ENCODE peak calls at places on chromosomes 12 and 14, in five cellular contexts. One of them, this sample, is unnamed.

GRCh38 chr14:45177081-45177480 is 41.4 kb downstream of the FANCM start:
- DNase-seq in left cardiac atrium: no peak
- DNase-seq in fibroblast of mammary gland: peak
- DNase-seq in IMR-90: peak
- DNase-seq in NCI-H1105: no peak
- DNase-seq in this sample: no peak

GRCh38 chr14:36663404-36664321 is 2.0 kb downstream of the PAX9 start:
- DNase-seq in IMR-90: no peak
- DNase-seq in left cardiac atrium: no peak
- DNase-seq in fibroblast of mammary gland: peak
- DNase-seq in NCI-H1105: no peak
- DNase-seq in this sample: no peak

GRCh38 chr14:103016071-103016470 is 41.3 kb downstream of the CDC42BPB start:
- DNase-seq in NCI-H1105: no peak
- DNase-seq in left cardiac atrium: no peak
- DNase-seq in IMR-90: no peak
- DNase-seq in fibroblast of mammary gland: no peak
- DNase-seq in this sample: no peak

GRCh38 chr12:45730842-45731336 is 1.4 kb downstream of the ARID2 start:
- DNase-seq in fibroblast of mammary gland: peak
- DNase-seq in NCI-H1105: peak
- DNase-seq in left cardiac atrium: no peak
- DNase-seq in IMR-90: peak
- DNase-seq in this sample: no peak

GRCh38 chr12:11650697-11651281 is 1.3 kb downstream of the ETV6 start:
- DNase-seq in fibroblast of mammary gland: peak
- DNase-seq in IMR-90: peak
- DNase-seq in left cardiac atrium: no peak
- DNase-seq in NCI-H1105: peak
- DNase-seq in this sample: peak

GRCh38 chr14:54348001-54348611 is 48.7 kb upstream of the CDKN3 start:
- DNase-seq in IMR-90: peak
- DNase-seq in NCI-H1105: peak
- DNase-seq in fibroblast of mammary gland: peak
- DNase-seq in left cardiac atrium: no peak
- DNase-seq in this sample: no peak

GRCh38 chr14:101372894-101373640 is 188.2 kb upstream of the DIO3 start:
- DNase-seq in IMR-90: no peak
- DNase-seq in left cardiac atrium: no peak
- DNase-seq in fibroblast of mammary gland: no peak
- DNase-seq in NCI-H1105: no peak
- DNase-seq in this sample: no peak

GRCh38 chr12:52656616-52657015 is 4.6 kb upstream of the KRT2 start:
- DNase-seq in NCI-H1105: no peak
- DNase-seq in left cardiac atrium: no peak
- DNase-seq in IMR-90: no peak
- DNase-seq in fibroblast of mammary gland: no peak
- DNase-seq in this sample: no peak

GRCh38 chr14:101451166-101451565 is 110.1 kb upstream of the DIO3 start:
- DNase-seq in IMR-90: no peak
- DNase-seq in NCI-H1105: no peak
- DNase-seq in left cardiac atrium: no peak
- DNase-seq in fibroblast of mammary gland: no peak
- DNase-seq in this sample: no peak

This sample was measured in activated T-helper 2 cell treated with anti-CD3 and anti-CD28 coated beads, Interferon-gamma antibody, Interleukin-2, Interleukin-4, amounts not matched to agents 10 μg/mL and 5 μg/mL and 100 μg/mL, durations not matched to agents 14 hours and 24 hours and 36 hours.